ENCODE peak calls at places on chromosomes 7 and 10, in nine cellular contexts. Y is GM12864, U is IMR-90, H is A549, O is H9, M is choroid plexus epithelial cell, S is CD14-positive monocyte, V is spleen, T is heart left ventricle. Z is an unnamed sample.

GRCh38 chr7:132950685-132951084 is 131.2 kb downstream of the CHCHD3 start:
- DNase-seq in V (no peak), U (no peak), T (no peak), M (no peak), S (no peak), Y (no peak), H (no peak), O (no peak), Z (no peak)

GRCh38 chr10:92809845-92810244 is 38.5 kb upstream of the EXOC6 start:
- DNase-seq in M (no peak), Y (no peak), V (no peak), T (no peak), H (no peak), S (no peak), U (no peak), O (no peak), Z (no peak)

GRCh38 chr10:44024351-44025116 is 360.4 kb downstream of the CXCL12 start:
- DNase-seq in S (no peak), H (no peak), M (no peak), Y (no peak), O (no peak), U (no peak), T (no peak), V (no peak), Z (no peak)

GRCh38 chr7:22295402-22296264 is 61.3 kb downstream of the RAPGEF5 start:
- DNase-seq in M (peak; percentile 23), T (no peak), H (no peak), U (no peak), S (no peak), O (no peak), Y (no peak), V (no peak), Z (no peak)

GRCh38 chr10:35058686-35059085 is 31.5 kb downstream of the CUL2 start:
- DNase-seq in H (no peak), T (no peak), V (no peak), O (no peak), M (no peak), Y (no peak), S (no peak), U (no peak), Z (no peak)

GRCh38 chr10:71629131-71629530 is 90.4 kb downstream of the C10orf105 start:
- DNase-seq in T (no peak), V (no peak), O (no peak), U (no peak), M (no peak), Y (no peak), S (no peak), H (no peak), Z (no peak)

GRCh38 chr10:105769248-105770184 is 1128.4 kb downstream of the SORCS3 start:
- DNase-seq in V (no peak), M (no peak), U (no peak), T (no peak), O (no peak), Y (no peak), H (no peak), S (no peak), Z (no peak)

GRCh38 chr7:31002256-31002655 is 38.5 kb downstream of the GHRHR start:
- DNase-seq in O (no peak), U (no peak), T (no peak), V (peak; percentile 38), Y (no peak), H (no peak), S (no peak), M (no peak), Z (no peak)

GRCh38 chr10:81874878-81875679 is at the start of gene NRG3:
- DNase-seq in S (no peak), M (no peak), U (no peak), O (no peak), T (no peak), Y (no peak), V (no peak), H (no peak), Z (no peak)

GRCh38 chr7:114217026-114217425 is 197.6 kb upstream of the FOXP2 start:
- DNase-seq in O (no peak), M (peak; percentile 15), V (no peak), H (no peak), T (no peak), U (no peak), Y (no peak), S (no peak), Z (no peak)

GRCh38 chr10:19449860-19450259 is 366.4 kb upstream of the PLXDC2 start:
- DNase-seq in M (no peak), U (no peak), T (no peak), Y (no peak), H (no peak), S (no peak), O (no peak), V (no peak), Z (no peak)

GRCh38 chr10:102423372-102423968 is 2.8 kb downstream of the FBXL15 start:
- DNase-seq in S (no peak), H (no peak), V (no peak), Y (no peak), O (no peak), U (no peak), M (no peak), T (no peak), Z (no peak)

GRCh38 chr7:1749864-1750466 is 79.9 kb downstream of the ELFN1 start:
- DNase-seq in O (no peak), V (no peak), T (peak; percentile 76), M (no peak), H (no peak), Y (no peak), S (no peak), U (no peak), Z (no peak)

DNA sequence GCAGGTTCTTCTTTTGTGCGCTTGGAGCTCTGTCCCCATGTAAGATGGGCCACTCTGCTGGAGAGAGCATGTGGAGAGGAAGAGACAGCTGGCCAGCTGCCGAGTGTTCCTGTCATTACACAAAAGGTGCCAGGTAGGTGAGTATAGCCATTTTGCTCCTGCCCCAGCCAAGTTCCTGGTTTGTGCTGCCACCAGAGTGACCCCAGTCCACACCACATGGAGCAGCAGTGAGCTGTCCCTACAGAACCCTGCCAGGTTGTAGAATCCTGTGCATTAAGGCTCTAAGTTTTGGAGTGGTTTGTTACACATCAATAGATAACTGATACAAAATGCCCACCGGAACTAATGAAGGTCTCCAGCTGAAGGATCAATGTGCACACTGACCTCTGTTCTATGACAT is 84.6 kb upstream of the GHITM start:
- DNase-seq in O (peak; percentile 40), M (no peak), T (no peak), Y (no peak), V (no peak), S (no peak), U (no peak), H (no peak), Z (no peak)
- TF ChIP-seq CTCF in O (peak; percentile 45), M (no peak), T (no peak), Y (peak; percentile 26), V (no peak), S (no peak), U (no peak), H (no peak), Z (no peak)

DNA sequence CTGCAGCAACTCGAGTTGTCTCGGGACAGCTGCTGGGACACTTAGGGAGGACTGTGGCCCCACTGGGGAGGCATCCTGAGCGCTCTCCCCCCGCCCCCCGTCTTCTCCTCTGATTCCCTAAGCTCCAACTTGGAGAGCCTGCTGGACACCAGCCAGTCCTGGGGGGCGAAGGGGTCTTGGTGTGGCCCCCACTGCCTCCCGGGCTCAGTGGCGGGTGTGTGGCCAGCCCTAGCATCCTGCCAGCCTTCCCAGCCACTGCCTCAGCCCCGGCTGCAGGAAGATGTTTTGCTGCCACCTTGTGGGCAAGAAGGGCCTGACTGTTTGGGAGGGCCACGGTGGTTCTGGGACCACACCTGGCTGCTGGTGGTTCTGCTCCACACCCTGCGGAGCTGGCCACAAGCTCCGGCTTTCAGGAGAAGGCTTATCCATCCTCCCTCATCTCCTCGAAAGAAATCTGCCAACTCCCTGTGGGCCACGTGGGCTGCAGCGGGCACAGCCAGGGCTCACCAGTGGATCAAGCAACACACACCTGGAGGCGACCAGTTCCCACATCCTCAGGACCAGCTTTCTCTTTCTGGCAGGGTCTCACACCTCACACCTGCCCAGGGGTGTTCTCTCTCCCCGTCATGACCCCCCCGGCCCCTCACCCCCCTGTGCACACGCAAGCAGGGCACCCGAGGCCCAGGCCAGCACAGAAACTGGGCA is 24.8 kb downstream of the AGAP3 start:
- DNase-seq in Y (no peak), V (peak; percentile 92), M (peak; percentile 80), O (peak; percentile 86), U (peak; percentile 65), T (peak; percentile 82), S (peak; percentile 76), H (peak; percentile 70), Z (peak; percentile 83)
- TF ChIP-seq CTCF in Y (peak; percentile 86), V (peak; percentile 79), M (peak; percentile 87), O (peak; percentile 93), U (peak; percentile 89), T (peak; percentile 91), S (peak; percentile 89), H (peak; percentile 82), Z (peak; percentile 91)

GRCh38 chr10:13053794-13054462 is 46.0 kb upstream of the OPTN start:
- DNase-seq in M (no peak), Y (no peak), V (no peak), T (no peak), H (no peak), S (no peak), O (peak; percentile 58), U (no peak), Z (no peak)

GRCh38 chr10:13051126-13051694 is 48.8 kb upstream of the OPTN start:
- DNase-seq in U (no peak), M (no peak), O (no peak), S (no peak), T (no peak), V (no peak), H (no peak), Y (no peak), Z (no peak)

GRCh38 chr10:13054844-13055243 is 45.1 kb upstream of the OPTN start:
- DNase-seq in O (no peak), T (no peak), S (no peak), Y (no peak), U (no peak), H (no peak), V (no peak), M (peak; percentile 63), Z (no peak)

DNA sequence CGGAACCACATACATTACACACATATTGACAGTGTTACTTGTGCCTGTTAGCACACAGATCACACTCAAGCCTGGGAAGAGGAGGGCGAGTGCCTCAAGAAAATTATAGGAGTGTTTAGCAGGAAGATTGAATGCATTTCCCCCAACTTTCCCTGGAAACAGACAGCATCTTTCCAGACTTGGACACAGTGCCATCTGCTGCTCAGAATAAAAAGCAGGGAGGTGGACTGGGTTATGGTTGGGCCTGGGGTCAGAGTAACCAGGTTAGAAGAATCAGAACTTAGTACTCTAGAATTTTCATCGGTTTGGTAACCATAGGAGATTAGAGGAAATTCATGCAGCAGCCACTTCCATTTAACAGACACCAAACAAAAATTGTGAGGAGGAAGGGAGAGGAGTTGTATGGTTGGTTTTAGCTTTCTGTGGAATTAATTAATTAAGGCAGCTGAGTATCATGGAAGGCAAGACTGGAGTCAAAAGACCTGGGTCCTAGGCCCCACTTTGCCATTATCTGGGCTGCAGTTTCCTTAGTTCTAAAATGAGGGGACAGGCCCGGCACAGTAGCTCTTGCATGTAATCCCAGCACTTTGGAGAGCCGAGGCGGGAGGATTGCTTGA is 43.4 kb upstream of the OPTN start:
- DNase-seq in S (no peak), O (no peak), U (peak; percentile 16), H (peak; percentile 23), V (no peak), M (peak; percentile 63), Y (no peak), T (no peak), Z (no peak)
- TF ChIP-seq CTCF in S (no peak), O (peak; percentile 60), U (peak; percentile 49), H (peak; percentile 61), V (no peak), M (peak; percentile 85), Y (peak; percentile 12), T (peak; percentile 18), Z (no peak)

GRCh38 chr10:88236121-88236743 is 346.9 kb downstream of the RNLS start:
- DNase-seq in V (no peak), Y (no peak), O (no peak), T (no peak), H (no peak), M (no peak), S (no peak), U (no peak), Z (no peak)
- TF ChIP-seq CTCF in V (no peak), Y (no peak), O (no peak), T (no peak), H (no peak), M (no peak), S (no peak), U (no peak), Z (no peak)